ENCODE peak calls at places on chromosomes 11 and 22, in four cellular contexts. P is ovary, G is foreskin keratinocyte, H is heart left ventricle. U is an unnamed sample.

GRCh38 chr22:26367402-26368245 is 61.4 kb upstream of the ASPHD2 start:
- DNase-seq in P (no peak), G (no peak), H (no peak), U (peak)

GRCh38 chr22:24291538-24292201 is 21.0 kb downstream of the SPECC1L start:
- DNase-seq in P (no peak), G (no peak), H (no peak), U (no peak)

GRCh38 chr11:110295487-110296225 is 758 bp downstream of the RDX start:
- DNase-seq in P (peak), G (no peak), H (peak), U (no peak)

GRCh38 chr11:47406896-47407745 is 1.3 kb upstream of the SLC39A13 start:
- DNase-seq in P (no peak), G (no peak), H (no peak), U (no peak)

GRCh38 chr11:92297551-92298237 is 73.1 kb downstream of the FAT3 start:
- DNase-seq in P (no peak), G (no peak), H (no peak), U (no peak)

GRCh38 chr11:76980196-76980595 is 54.0 kb upstream of the B3GNT6 start:
- DNase-seq in P (no peak), G (no peak), H (no peak), U (no peak)

GRCh38 chr11:61533401-61533800 is 24.9 kb downstream of the LRRC10B start:
- DNase-seq in P (no peak), G (no peak), H (no peak), U (no peak)

GRCh38 chr11:45079943-45080719 is 66.3 kb upstream of the PRDM11 start:
- DNase-seq in P (no peak), G (no peak), H (peak), U (no peak)

GRCh38 chr22:20805972-20806471 is 32.1 kb downstream of the SERPIND1 start:
- DNase-seq in P (no peak), G (no peak), H (no peak), U (no peak)

GRCh38 chr11:35390737-35391682 is 28.3 kb downstream of the SLC1A2 start:
- DNase-seq in P (no peak), G (peak), H (no peak), U (no peak)

GRCh38 chr22:23263651-23264555 is 83.6 kb downstream of the BCR start:
- DNase-seq in P (no peak), G (no peak), H (no peak), U (no peak)

GRCh38 chr11:63999349-64000025 is 13.2 kb downstream of the OTUB1 start:
- DNase-seq in P (peak), G (peak), H (peak), U (no peak)

GRCh38 chr11:123650901-123651300 is 3.5 kb downstream of the SCN3B start:
- DNase-seq in P (no peak), G (no peak), H (no peak), U (no peak)

GRCh38 chr22:48889209-48889830 is 938.4 kb downstream of the BRD1 start:
- DNase-seq in P (peak), G (no peak), H (no peak), U (no peak)

GRCh38 chr22:17086301-17086700 is 1.5 kb downstream of the IL17RA start:
- DNase-seq in P (no peak), G (no peak), H (peak), U (no peak)

GRCh38 chr11:33480636-33481035 is 220.0 kb downstream of the C11orf91 start:
- DNase-seq in P (no peak), G (no peak), H (no peak), U (no peak)

GRCh38 chr11:86514453-86514852 is 139.8 kb downstream of the CCDC81 start:
- DNase-seq in P (no peak), G (no peak), H (no peak), U (no peak)

GRCh38 chr11:119739975-119740374 is 11.0 kb upstream of the NECTIN1 start:
- DNase-seq in P (no peak), G (no peak), H (no peak), U (no peak)

GRCh38 chr11:116366980-116367640 is 405.7 kb downstream of the BUD13 start:
- DNase-seq in P (no peak), G (peak), H (no peak), U (no peak)

GRCh38 chr11:33722579-33723234 is 13.5 kb downstream of the CD59 start:
- DNase-seq in P (no peak), G (no peak), H (no peak), U (no peak)

GRCh38 chr22:49243335-49243734 is 584.3 kb downstream of the BRD1 start:
- DNase-seq in P (no peak), G (no peak), H (no peak), U (no peak)

GRCh38 chr11:130023204-130023603 is 20.6 kb upstream of the PRDM10 start:
- DNase-seq in P (no peak), G (peak), H (no peak), U (no peak)

GRCh38 chr11:124633355-124633754 is 10.7 kb downstream of the TBRG1 start:
- DNase-seq in P (no peak), G (no peak), H (no peak), U (no peak)

GRCh38 chr22:43226368-43226979 is 39.5 kb upstream of the TTLL12 start:
- DNase-seq in P (peak), G (no peak), H (no peak), U (no peak)

GRCh38 chr11:8097926-8098325 is 16.9 kb downstream of the TUB start:
- DNase-seq in P (no peak), G (no peak), H (no peak), U (no peak)

GRCh38 chr11:28674432-28675076 is 566.4 kb downstream of the METTL15 start:
- DNase-seq in P (no peak), G (no peak), H (no peak), U (no peak)

GRCh38 chr11:111870522-111870886 is 877 bp downstream of the ALG9 start:
- DNase-seq in P (no peak), G (no peak), H (no peak), U (no peak)

GRCh38 chr11:94254214-94254613 is 50.2 kb upstream of the IZUMO1R start:
- DNase-seq in P (no peak), G (no peak), H (no peak), U (no peak)

GRCh38 chr11:109939176-109939810 is 153.9 kb upstream of the ZC3H12C start:
- DNase-seq in P (no peak), G (peak), H (no peak), U (no peak)

GRCh38 chr11:101862410-101863233 is 52.2 kb upstream of the CEP126 start:
- DNase-seq in P (no peak), G (no peak), H (no peak), U (no peak)

GRCh38 chr11:66639066-66639813 is 737 bp downstream of the RBM4 start:
- DNase-seq in P (no peak), G (no peak), H (peak), U (no peak)

GRCh38 chr11:66641834-66642233 is 3.3 kb downstream of the RBM4 start:
- DNase-seq in P (no peak), G (no peak), H (no peak), U (no peak)

GRCh38 chr11:66636411-66636810 is 2.1 kb upstream of the RBM4 start:
- DNase-seq in P (no peak), G (no peak), H (no peak), U (no peak)

GRCh38 chr11:66638177-66639065 is at the start of gene RBM4:
- DNase-seq in P (peak), G (peak), H (peak), U (peak)

GRCh38 chr11:66637557-66638176 is 836 bp upstream of the RBM4 start:
- DNase-seq in P (no peak), G (no peak), H (no peak), U (no peak)
- TF ChIP-seq CTCF in P (no peak), G (no peak), H (no peak), U (no peak)

GRCh38 chr11:39684155-39684554 is 1775.3 kb downstream of the LRRC4C start:
- DNase-seq in P (no peak), G (no peak), H (no peak), U (no peak)
- TF ChIP-seq CTCF in P (no peak), G (no peak), H (no peak), U (no peak)

DNA sequence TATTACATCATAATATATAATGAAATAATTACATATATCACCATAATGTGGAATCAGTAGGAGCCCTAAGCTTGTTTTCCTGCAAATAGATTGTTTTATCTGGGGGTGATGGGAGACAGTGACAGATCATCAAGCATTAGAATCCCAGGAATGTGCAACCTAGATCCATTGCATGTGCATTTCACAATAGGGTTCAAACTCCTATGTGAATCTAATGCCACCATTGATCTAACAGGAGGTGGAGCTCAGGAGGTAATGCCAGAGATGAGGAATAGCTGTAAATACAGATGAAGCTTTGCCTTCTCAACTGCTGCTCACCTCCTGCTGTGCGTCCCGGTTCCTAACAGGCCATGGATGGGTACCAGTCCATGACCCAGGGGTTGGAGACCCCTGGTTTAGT is 63.8 kb upstream of the CHORDC1 start:
- DNase-seq in P (no peak), G (no peak), H (no peak), U (no peak)
- TF ChIP-seq CTCF in P (no peak), G (no peak), H (no peak), U (no peak)

DNA sequence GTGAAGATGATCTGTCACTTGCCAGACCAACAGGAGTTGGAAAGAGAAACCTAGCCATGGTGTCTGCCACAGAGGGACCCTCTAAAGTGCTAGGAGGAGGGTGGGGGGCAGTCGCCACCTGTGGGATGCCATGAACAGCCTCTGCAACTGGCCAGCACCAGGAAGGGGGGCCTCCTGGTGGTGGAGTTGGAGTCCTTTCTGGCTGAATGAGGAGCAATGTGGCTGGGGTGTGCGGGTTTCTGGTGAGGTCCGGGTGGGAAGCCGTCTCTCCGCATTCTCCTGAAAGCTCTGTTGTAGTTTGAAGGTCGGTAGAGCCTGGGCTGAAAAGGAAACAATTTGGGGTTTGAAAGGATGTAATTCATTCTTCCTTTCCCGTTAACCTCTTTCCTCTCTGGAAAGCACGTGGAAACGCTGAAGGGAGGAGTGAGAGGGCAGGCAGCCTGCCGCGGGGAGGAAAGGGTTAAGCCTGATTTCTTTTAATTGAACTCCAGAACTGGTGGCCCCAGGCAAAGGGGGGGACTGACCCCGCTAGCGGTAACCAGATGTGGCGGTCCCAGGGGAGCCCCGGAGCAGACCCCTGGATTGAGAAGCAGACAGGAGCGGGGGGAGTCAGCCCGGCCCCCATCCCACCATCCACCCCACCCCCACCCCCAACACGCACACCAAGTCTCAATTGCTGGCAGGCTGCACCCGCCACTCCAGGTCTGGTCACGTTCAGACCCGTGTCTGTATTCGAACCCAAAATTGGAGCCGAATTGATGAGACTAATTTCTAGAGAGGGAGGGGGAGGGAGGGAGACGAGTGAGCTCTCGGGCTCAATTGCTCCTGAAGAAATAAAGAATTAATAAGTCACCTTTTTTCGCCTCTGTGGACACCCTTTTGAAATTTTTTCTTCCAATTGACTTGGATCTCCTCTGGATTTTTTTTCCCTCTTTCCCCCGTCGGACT is 1.8 kb upstream of the FLI1 start:
- DNase-seq in P (no peak), G (no peak), H (no peak), U (no peak)
- TF ChIP-seq CTCF in P (no peak), G (peak), H (no peak), U (peak)